ENCODE peak calls at places on chromosomes 3 and 15, in six cellular contexts. X is colonic mucosa; Q is Peyer's patch; R is hepatocyte; G is cardiac muscle cell; Z is CD8-positive, alpha-beta T cell. V is an unnamed sample. For H3K27me3, the result is how much of the 10 kb centered on the place peaks cover.

GRCh38 chr3:40741729-40742128 is 217.0 kb downstream of the ZNF621 start:
- DNase-seq in X (no peak), R (peak), Z (no peak), G (no peak), Q (no peak), V (no peak)

GRCh38 chr15:38781196-38781595 is 216.6 kb upstream of the RASGRP1 start:
- DNase-seq in X (no peak), Q (no peak), Z (no peak), R (no peak), G (no peak), V (no peak)

GRCh38 chr3:181458857-181459256 is 252.9 kb upstream of the SOX2 start:
- DNase-seq in G (no peak), X (no peak), R (no peak), Z (no peak), Q (no peak), V (no peak)

GRCh38 chr3:157865449-157865862 is 240.8 kb downstream of the SHOX2 start:
- DNase-seq in G (peak), R (peak), Z (no peak), X (peak), Q (peak), V (peak)

GRCh38 chr3:52471371-52472238 is 16.2 kb downstream of the NISCH start:
- DNase-seq in Z (no peak), R (peak), G (peak), X (peak), Q (peak), V (peak)

GRCh38 chr3:105368575-105369500 is 2.1 kb downstream of the ALCAM start:
- DNase-seq in Z (peak), G (peak), X (peak), Q (peak), R (peak), V (peak)

GRCh38 chr15:74901612-74902063 is 5.0 kb downstream of the FAM219B start:
- DNase-seq in X (peak), R (peak), G (peak), Q (peak), Z (peak), V (no peak)

GRCh38 chr15:84079885-84080777 is 155.4 kb upstream of the GOLGA6L4 start:
- DNase-seq in Z (peak), Q (peak), X (peak), G (peak), R (peak), V (peak)

GRCh38 chr3:66220602-66221377 is at the start of gene SLC25A26:
- DNase-seq in Q (peak), Z (peak), X (peak), R (peak), G (peak), V (peak)

GRCh38 chr3:111338059-111338698 is 203.8 kb upstream of the CD96 start:
- DNase-seq in Q (no peak), X (peak), R (peak), G (peak), Z (peak), V (no peak)

GRCh38 chr15:38665586-38665985 is 101.0 kb upstream of the RASGRP1 start:
- DNase-seq in R (no peak), Z (no peak), G (no peak), X (no peak), Q (no peak), V (no peak)

GRCh38 chr3:107612581-107613182 is 89.9 kb downstream of the BBX start:
- DNase-seq in X (no peak), Q (no peak), R (no peak), G (no peak), Z (no peak), V (no peak)

GRCh38 chr3:48820626-48821324 is 26.9 kb downstream of the PRKAR2A start:
- DNase-seq in X (no peak), Z (no peak), G (peak), R (peak), Q (no peak), V (no peak)

GRCh38 chr3:51937611-51938450 is 3.9 kb downstream of the RRP9 start:
- DNase-seq in G (no peak), Q (no peak), Z (peak), X (no peak), R (no peak), V (no peak)

GRCh38 chr3:185316740-185317407 is 46.1 kb upstream of the MAP3K13 start:
- DNase-seq in R (no peak), Z (no peak), Q (no peak), X (no peak), G (no peak), V (no peak)

GRCh38 chr3:128275316-128276150 is 122.3 kb downstream of the EEFSEC start:
- DNase-seq in G (no peak), Q (no peak), R (no peak), X (no peak), Z (peak), V (no peak)

GRCh38 chr15:72229076-72229946 is 1.7 kb downstream of the PKM start:
- DNase-seq in Z (peak), R (no peak), G (peak), X (no peak), Q (no peak), V (peak)

GRCh38 chr15:64894395-64895056 is 17.2 kb upstream of the ANKDD1A start:
- DNase-seq in G (no peak), X (peak), R (peak), Z (peak), Q (no peak), V (peak)

GRCh38 chr15:68731318-68731897 is 89.3 kb downstream of the ANP32A start:
- DNase-seq in Q (no peak), G (no peak), R (no peak), X (no peak), Z (no peak), V (no peak)

DNA sequence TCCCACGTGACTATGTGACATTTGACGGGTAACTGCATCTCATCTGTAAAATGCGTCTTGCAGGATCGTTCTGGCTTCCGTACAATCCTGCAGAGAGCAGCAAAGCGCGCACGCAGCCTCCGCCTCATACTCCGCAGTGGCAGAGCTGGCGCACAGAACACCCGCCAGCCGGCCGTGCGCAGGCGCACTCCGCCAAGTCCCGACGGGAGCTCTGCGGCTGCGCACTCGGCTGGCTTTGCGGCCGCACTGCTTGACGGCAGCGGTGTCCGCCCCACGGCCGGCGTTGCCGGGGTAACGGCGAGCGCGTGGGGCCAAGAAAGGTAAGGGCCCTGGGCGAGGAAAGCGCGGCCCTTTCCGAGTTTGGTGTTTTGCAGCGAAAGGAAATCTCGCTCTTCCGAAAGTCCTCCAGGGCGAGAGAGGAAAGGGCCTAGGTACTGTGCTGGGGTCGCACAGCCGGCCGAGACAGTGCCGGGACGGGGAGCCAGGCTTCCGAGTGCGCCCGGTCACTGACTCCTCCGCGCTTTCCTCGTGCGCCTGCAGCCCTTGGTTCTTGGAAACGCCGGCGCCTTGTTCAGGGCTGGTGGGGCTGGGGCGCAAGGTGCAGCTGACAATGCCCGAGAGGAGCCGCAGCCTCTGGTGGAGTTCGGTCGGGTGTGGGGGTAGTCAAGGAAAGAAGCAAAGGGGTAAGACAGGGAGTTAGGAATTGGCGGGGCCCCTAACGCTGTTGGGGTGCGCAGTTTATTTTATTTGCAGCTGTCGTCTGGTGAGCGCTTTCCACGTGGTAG is at the start of gene TSEN2:
- DNase-seq in R (peak), X (peak), Z (peak), G (peak), Q (peak), V (peak)
- TF ChIP-seq CTCF in R (peak), X (no peak), Z (no peak), G (peak), Q (no peak), V (peak)

DNA sequence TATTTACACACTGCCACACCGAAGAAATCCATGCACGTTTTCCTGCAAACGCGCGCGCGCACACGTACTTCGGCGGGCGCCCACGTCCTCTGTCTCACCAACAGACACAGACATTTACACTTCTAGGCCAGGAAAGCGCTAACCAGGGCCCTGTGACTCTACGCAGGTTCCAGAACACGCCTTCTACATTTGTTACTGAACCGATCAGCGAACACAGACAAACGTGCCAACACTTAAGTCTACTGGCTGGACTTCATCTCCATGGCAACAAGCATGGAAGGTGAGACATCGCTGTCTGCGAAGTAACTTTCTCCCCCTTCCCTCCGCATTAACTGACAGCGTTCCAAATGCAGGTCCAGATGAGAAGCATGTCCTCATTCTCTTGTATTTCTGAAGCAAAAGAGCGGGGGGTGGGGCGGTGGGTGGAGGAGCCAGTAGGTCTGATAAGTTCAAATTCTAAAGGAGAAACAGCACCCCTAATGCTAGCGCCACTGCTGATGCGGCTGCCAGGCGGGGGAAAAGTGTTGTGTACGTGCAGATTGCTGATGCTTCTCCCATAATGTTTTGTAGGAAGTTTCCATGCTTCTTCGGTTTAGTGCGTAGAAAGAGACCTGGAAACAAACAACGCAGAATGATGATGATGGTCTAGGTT is at the start of gene CTXN2:
- DNase-seq in Q (no peak), G (peak), X (peak), Z (no peak), R (peak), V (no peak)
- H3K27me3 ChIP-seq in Q (under half), G (under half), X (under half), Z (under half), R (under half), V (under half)

GRCh38 chr3:172080503-172080902 is 41.1 kb downstream of the FNDC3B start:
- DNase-seq in Q (no peak), R (no peak), Z (no peak), G (no peak), X (no peak), V (no peak)
- H3K4me3 ChIP-seq in Q (no peak), R (no peak), Z (no peak), G (no peak), X (no peak), V (no peak)

DNA sequence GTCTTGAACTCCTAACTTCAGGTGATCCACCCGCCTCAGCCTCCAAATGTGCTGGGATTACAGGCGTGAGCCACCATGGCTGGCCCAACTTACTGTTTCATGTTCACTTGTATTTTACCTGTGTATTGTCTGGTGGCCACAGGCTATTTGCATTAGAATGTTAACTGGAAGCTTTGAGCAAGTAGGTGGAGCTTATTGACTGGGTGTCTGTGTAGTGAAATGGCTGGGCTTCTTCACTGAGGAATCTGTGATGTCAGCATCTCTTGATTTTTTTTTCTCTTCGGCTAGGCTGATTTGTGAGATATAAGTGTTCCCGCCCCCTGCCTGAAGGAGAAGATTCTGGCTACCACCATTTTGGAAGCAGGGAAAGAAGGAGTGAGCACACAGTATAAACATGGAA is 237.8 kb upstream of the PEX5L start:
- DNase-seq in X (no peak), R (no peak), G (no peak), Q (no peak), Z (no peak), V (no peak)
- TF ChIP-seq CTCF in X (no peak), R (no peak), G (no peak), Q (no peak), Z (no peak), V (no peak)